ENCODE peak calls at places on chromosomes 11 and 22, in four cellular contexts. V, W, X and H are unnamed samples. For H3K36me3, the result is how much of the 10 kb centered on the place peaks cover.

GRCh38 chr11:58654079-58654907 is 31.8 kb downstream of the CNTF start:
- DNase-seq in V (no peak), W (peak), X (peak), H (peak)

GRCh38 chr22:37340331-37341262 is 58.3 kb downstream of the CYTH4 start:
- DNase-seq in V (no peak), W (no peak), X (no peak), H (no peak)

GRCh38 chr11:44658451-44658850 is 68.3 kb upstream of the TSPAN18 start:
- DNase-seq in V (no peak), W (no peak), X (no peak), H (no peak)

GRCh38 chr11:4006946-4007680 is 87.5 kb upstream of the RRM1 start:
- DNase-seq in V (no peak), W (no peak), X (no peak), H (no peak)

GRCh38 chr11:129117595-129118350 is 74.4 kb downstream of the ARHGAP32 start:
- DNase-seq in V (peak), W (no peak), X (no peak), H (no peak)

GRCh38 chr11:129652828-129653227 is 162.8 kb upstream of the TMEM45B start:
- DNase-seq in V (no peak), W (no peak), X (no peak), H (no peak)

GRCh38 chr11:130165601-130166456 is 6.2 kb downstream of the ST14 start:
- DNase-seq in V (no peak), W (no peak), X (peak), H (no peak)

GRCh38 chr11:115446214-115446613 is 58.0 kb downstream of the CADM1 start:
- DNase-seq in V (no peak), W (no peak), X (no peak), H (no peak)

GRCh38 chr22:40345271-40345670 is 1.0 kb upstream of the ADSL start:
- DNase-seq in V (no peak), W (no peak), X (no peak), H (no peak)

GRCh38 chr11:64652586-64653387 is 61.8 kb downstream of the SLC22A12 start:
- DNase-seq in V (peak), W (peak), X (peak), H (peak)

GRCh38 chr11:85822814-85823213 is 11.9 kb upstream of the SYTL2 start:
- DNase-seq in V (no peak), W (no peak), X (no peak), H (no peak)

GRCh38 chr11:123082977-123083376 is 21.0 kb upstream of the HSPA8 start:
- DNase-seq in V (no peak), W (no peak), X (no peak), H (no peak)

GRCh38 chr11:28525636-28526405 is 417.6 kb downstream of the METTL15 start:
- DNase-seq in V (no peak), W (no peak), X (no peak), H (no peak)

GRCh38 chr11:1267441-1268100 is 41.9 kb downstream of the TOLLIP start:
- DNase-seq in V (no peak), W (no peak), X (no peak), H (no peak)

GRCh38 chr11:2578934-2579280 is 120.9 kb downstream of the KCNQ1OT1 start:
- DNase-seq in V (no peak), W (peak), X (no peak), H (peak)

GRCh38 chr11:13277719-13278619 is at the start of gene BMAL1:
- DNase-seq in V (no peak), W (peak), X (peak), H (peak)

GRCh38 chr11:2464451-2465165 is 19.8 kb downstream of the KCNQ1 start:
- DNase-seq in V (no peak), W (peak), X (no peak), H (no peak)

GRCh38 chr22:34333285-34333684 is 413.0 kb upstream of the LARGE1 start:
- DNase-seq in V (no peak), W (no peak), X (no peak), H (no peak)

GRCh38 chr11:60786811-60787567 is 1.9 kb downstream of the MS4A10 start:
- DNase-seq in V (no peak), W (no peak), X (peak), H (peak)

GRCh38 chr22:37999236-37999635 is 14.9 kb upstream of the SOX10 start:
- DNase-seq in V (no peak), W (no peak), X (no peak), H (no peak)

GRCh38 chr22:23306438-23306921 is 126.2 kb downstream of the BCR start:
- DNase-seq in V (no peak), W (peak), X (peak), H (no peak)

GRCh38 chr22:23305922-23306374 is 125.6 kb downstream of the BCR start:
- DNase-seq in V (no peak), W (peak), X (peak), H (peak)

GRCh38 chr22:23306926-23307325 is 126.6 kb downstream of the BCR start:
- DNase-seq in V (no peak), W (no peak), X (no peak), H (peak)

GRCh38 chr22:23302171-23303002 is 122.1 kb downstream of the BCR start:
- DNase-seq in V (no peak), W (peak), X (no peak), H (no peak)

GRCh38 chr22:23305321-23305910 is 125.1 kb downstream of the BCR start:
- DNase-seq in V (no peak), W (peak), X (peak), H (peak)
- H3K27ac ChIP-seq in V (no peak), W (peak), X (peak), H (peak)

DNA sequence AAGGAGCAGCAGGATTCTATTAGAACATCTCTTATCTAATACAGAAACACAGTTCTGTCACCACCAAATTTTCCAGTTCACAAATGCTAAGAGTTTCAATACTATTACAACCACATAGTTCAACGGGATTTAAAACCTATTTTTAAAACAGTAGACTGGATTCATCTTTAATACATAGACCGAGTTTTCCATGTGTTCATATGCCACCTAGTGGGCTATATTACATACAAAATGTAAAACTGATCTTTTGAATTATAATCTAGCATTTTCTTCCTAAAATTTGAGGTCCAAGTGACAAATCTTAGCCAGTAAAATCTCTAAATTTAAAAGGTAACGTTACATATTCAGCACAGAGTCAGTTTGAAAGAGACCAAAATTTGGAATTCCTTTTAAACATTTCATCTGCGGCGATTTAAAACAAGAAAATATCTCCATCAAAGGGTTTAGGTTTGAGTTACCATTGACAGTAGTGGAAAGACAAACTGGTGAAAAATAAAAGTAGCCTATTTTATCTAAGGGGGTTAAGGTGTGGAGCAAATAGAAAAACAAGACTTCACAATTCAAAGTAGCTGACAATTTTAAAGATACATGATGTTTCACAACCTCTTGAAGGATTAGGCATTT is 269.3 kb upstream of the MPPED2 start:
- DNase-seq in V (peak), W (no peak), X (no peak), H (no peak)
- TF ChIP-seq CTCF in V (peak), W (peak), X (peak), H (peak)

GRCh38 chr11:70290341-70291065 is 20.0 kb downstream of the PPFIA1 start:
- DNase-seq in V (no peak), W (no peak), X (no peak), H (no peak)

GRCh38 chr11:70292166-70292565 is 21.7 kb downstream of the PPFIA1 start:
- DNase-seq in V (no peak), W (no peak), X (no peak), H (peak)

GRCh38 chr11:70292863-70293262 is 22.4 kb downstream of the PPFIA1 start:
- DNase-seq in V (no peak), W (no peak), X (no peak), H (peak)

GRCh38 chr11:70289582-70289981 is 19.1 kb downstream of the PPFIA1 start:
- DNase-seq in V (no peak), W (no peak), X (no peak), H (no peak)
- H3K36me3 ChIP-seq in V (under half), W (under half), X (half or more), H (under half)

GRCh38 chr11:83697518-83697917 is 411.4 kb upstream of the CCDC90B start:
- DNase-seq in V (no peak), W (no peak), X (no peak), H (no peak)

GRCh38 chr11:83691387-83692088 is 405.4 kb upstream of the CCDC90B start:
- DNase-seq in V (no peak), W (no peak), X (peak), H (no peak)

GRCh38 chr11:83694191-83694905 is 408.2 kb upstream of the CCDC90B start:
- DNase-seq in V (no peak), W (no peak), X (no peak), H (no peak)

GRCh38 chr11:83689062-83689461 is 402.9 kb upstream of the CCDC90B start:
- DNase-seq in V (no peak), W (no peak), X (no peak), H (no peak)

GRCh38 chr11:83693279-83693992 is 407.3 kb upstream of the CCDC90B start:
- DNase-seq in V (no peak), W (no peak), X (no peak), H (no peak)
- H3K27ac ChIP-seq in V (no peak), W (no peak), X (no peak), H (no peak)

DNA sequence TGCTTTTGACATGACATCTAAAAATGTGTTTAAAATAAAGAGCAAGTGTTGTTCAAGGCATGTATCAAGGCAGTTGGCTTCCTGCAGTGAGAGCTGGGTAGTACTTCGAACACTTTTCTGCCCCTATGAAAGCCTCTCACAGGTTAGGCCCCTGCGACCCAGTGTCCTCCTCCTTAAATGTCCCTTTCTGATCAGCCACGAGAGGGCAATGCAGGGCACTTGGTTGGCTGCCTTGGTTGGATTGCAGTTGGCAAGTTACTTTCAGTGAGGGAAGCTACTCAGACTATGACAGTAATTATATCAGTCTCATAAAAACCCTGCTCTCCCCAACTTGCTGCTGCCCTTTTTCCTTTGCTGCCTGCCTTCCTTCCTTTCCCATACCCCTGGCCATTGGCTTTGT is 743.8 kb downstream of the NTM start:
- DNase-seq in V (no peak), W (no peak), X (peak), H (no peak)
- TF ChIP-seq CTCF in V (peak), W (no peak), X (peak), H (no peak)

DNA sequence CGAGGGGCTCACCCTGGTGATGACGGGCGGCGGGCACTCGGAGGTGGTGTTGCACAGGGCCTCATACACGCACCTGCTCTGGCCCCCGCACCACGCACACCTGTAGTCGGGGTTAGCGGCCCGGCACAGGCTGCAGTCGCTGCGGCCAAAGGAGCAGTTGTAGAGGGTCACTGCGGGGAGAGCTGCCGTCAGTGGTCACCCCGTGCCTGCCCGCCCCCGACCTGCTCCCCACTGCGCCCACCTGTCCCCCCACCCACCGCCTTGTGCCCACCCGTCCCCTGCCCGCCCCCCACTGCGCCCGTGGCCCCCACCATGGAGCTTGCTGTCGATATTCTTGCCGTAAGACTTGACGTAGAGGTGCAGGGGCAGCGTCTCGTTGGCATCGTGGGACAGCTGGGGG is 13.6 kb upstream of the MAPK11 start:
- DNase-seq in V (no peak), W (no peak), X (no peak), H (no peak)
- H3K36me3 ChIP-seq in V (under half), W (half or more), X (half or more), H (half or more)

DNA sequence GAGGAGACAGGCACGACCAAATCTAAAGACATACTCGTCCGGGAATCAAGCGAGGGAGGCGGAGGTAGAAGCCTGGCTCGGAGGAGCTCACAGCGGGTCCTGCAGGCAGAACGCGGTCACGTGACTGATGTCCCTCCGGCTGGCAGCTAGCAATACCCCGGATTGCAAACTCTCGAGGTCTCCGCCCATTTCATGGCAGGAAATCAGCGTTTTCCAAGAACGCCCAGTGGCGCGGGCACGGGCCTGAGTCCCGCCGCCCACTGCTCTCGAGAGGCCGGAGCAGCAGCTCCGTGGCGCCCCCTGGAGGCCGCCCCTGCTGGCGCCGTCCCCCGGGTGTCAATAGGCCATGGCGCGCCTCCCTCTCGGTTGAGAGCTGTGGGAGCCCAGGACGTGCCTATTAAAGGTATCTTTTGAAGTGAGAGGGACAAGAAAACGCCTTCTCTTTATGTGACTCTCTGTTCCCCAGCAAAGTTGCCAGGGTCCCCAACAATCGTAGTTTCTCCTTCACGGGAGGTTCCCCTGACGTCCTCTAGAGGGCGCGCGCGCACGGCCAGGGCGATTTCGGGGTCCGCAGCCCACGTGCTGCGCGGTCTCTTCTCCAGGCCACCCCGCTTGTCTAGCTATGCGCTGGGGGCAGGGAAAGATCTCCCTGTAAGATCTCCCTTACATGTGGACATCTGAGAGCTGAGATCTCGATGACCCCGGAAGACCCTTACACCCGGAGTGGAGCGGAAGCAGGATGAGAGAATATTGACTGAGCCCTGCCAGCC is 37.3 kb upstream of the RBFOX2 start:
- DNase-seq in V (peak), W (peak), X (peak), H (peak)
- H3K27ac ChIP-seq in V (peak), W (peak), X (peak), H (peak)

GRCh38 chr11:119095066-119095880 is 6.4 kb downstream of the DPAGT1 start:
- DNase-seq in V (peak), W (peak), X (peak), H (peak)
- TF ChIP-seq CTCF in V (peak), W (no peak), X (peak), H (no peak)